ENCODE peak calls at places on chromosome 1, in six cellular contexts. W is GM23338, O is substantia nigra, L is epithelial cell of prostate, Y is stomach, C is right lobe of liver. I is an unnamed sample.

GRCh38 chr1:228378453-228379164 is 28.0 kb downstream of the TRIM11 start:
- DNase-seq in W (peak; percentile 95), O (no peak), L (no peak), Y (peak; percentile 58), C (no peak), I (peak; percentile 88)

GRCh38 chr1:12552951-12553921 is 64.8 kb downstream of the DHRS3 start:
- DNase-seq in W (peak; percentile 27), O (no peak), L (no peak), Y (no peak), C (no peak), I (peak; percentile 76)

GRCh38 chr1:4805987-4806386 is 151.6 kb downstream of the AJAP1 start:
- DNase-seq in W (no peak), O (no peak), L (no peak), Y (no peak), C (no peak), I (no peak)

GRCh38 chr1:245276426-245276825 is 121.6 kb downstream of the KIF26B start:
- DNase-seq in W (no peak), O (no peak), L (no peak), Y (no peak), C (no peak), I (no peak)

GRCh38 chr1:212819704-212820103 is 27.7 kb downstream of the SPATA45 start:
- DNase-seq in W (no peak), O (no peak), L (no peak), Y (no peak), C (no peak), I (no peak)

GRCh38 chr1:71157151-71157550 is 76.3 kb upstream of the ZRANB2 start:
- DNase-seq in W (no peak), O (no peak), L (no peak), Y (no peak), C (no peak), I (no peak)

GRCh38 chr1:24666794-24667193 is 23.7 kb downstream of the SRRM1 start:
- DNase-seq in W (no peak), O (no peak), L (no peak), Y (no peak), C (no peak), I (no peak)

GRCh38 chr1:21781971-21782867 is 730 bp downstream of the USP48 start:
- DNase-seq in W (peak; percentile 66), O (no peak), L (no peak), Y (peak; percentile 56), C (peak; percentile 70), I (peak; percentile 47)

GRCh38 chr1:218624051-218624450 is 278.9 kb downstream of the TGFB2 start:
- DNase-seq in W (no peak), O (no peak), L (no peak), Y (no peak), C (no peak), I (no peak)

GRCh38 chr1:7491089-7491817 is 279.8 kb upstream of the VAMP3 start:
- DNase-seq in W (no peak), O (no peak), L (no peak), Y (no peak), C (no peak), I (peak; percentile 64)

GRCh38 chr1:29062157-29062942 is 61.4 kb downstream of the TMEM200B start:
- DNase-seq in W (no peak), O (no peak), L (no peak), Y (no peak), C (no peak), I (no peak)

GRCh38 chr1:50275564-50275963 is 147.7 kb downstream of the DMRTA2 start:
- DNase-seq in W (peak; percentile 81), O (no peak), L (no peak), Y (no peak), C (no peak), I (no peak)

GRCh38 chr1:118151312-118151937 is 33.6 kb downstream of the SPAG17 start:
- DNase-seq in W (peak; percentile 76), O (no peak), L (no peak), Y (peak; percentile 59), C (peak; percentile 49), I (peak; percentile 78)

GRCh38 chr1:51941528-51941927 is 49.0 kb downstream of the RAB3B start:
- DNase-seq in W (no peak), O (no peak), L (no peak), Y (no peak), C (no peak), I (no peak)

GRCh38 chr1:44803312-44804095 is 3.3 kb downstream of the PLK3 start:
- DNase-seq in W (no peak), O (no peak), L (no peak), Y (no peak), C (no peak), I (peak; percentile 60)

GRCh38 chr1:66925944-66926343 is 1.2 kb downstream of the MIER1 start:
- DNase-seq in W (peak; percentile 38), O (no peak), L (no peak), Y (no peak), C (no peak), I (no peak)

GRCh38 chr1:188615321-188615720 is 1786.6 kb downstream of the PLA2G4A start:
- DNase-seq in W (no peak), O (no peak), L (no peak), Y (no peak), C (no peak), I (no peak)

GRCh38 chr1:39142394-39143060 is 62.0 kb upstream of the MACF1 start:
- DNase-seq in W (peak; percentile 78), O (no peak), L (no peak), Y (peak; percentile 51), C (no peak), I (no peak)

GRCh38 chr1:108830119-108831008 is 26.5 kb downstream of the AKNAD1 start:
- DNase-seq in W (peak; percentile 23), O (peak; percentile 26), L (peak; percentile 27), Y (peak; percentile 60), C (no peak), I (peak; percentile 78)

GRCh38 chr1:160166459-160166858 is 15.1 kb downstream of the ATP1A4 start:
- DNase-seq in W (no peak), O (no peak), L (no peak), Y (no peak), C (no peak), I (no peak)

GRCh38 chr1:110233861-110234260 is 23.7 kb downstream of the KCNC4 start:
- DNase-seq in W (no peak), O (no peak), L (no peak), Y (no peak), C (no peak), I (no peak)

GRCh38 chr1:3774503-3775247 is 2.1 kb downstream of the SMIM1 start:
- DNase-seq in W (no peak), O (no peak), L (no peak), Y (no peak), C (peak; percentile 48), I (no peak)

GRCh38 chr1:40160806-40161124 is 422 bp upstream of the RLF start:
- DNase-seq in W (no peak), O (no peak), L (no peak), Y (no peak), C (no peak), I (no peak)
- H3K27ac ChIP-seq in W (peak overlapping the region; percentile 48), O (peak overlapping the region; percentile 92), L (peak overlapping the region; percentile 75), Y (peak overlapping the region; percentile 97), C (peak overlapping the region; percentile 95), I (peak overlapping the region; percentile 70)

GRCh38 chr1:201021333-201022177 is 2.0 kb downstream of the KIF21B start:
- DNase-seq in W (no peak), O (no peak), L (no peak), Y (no peak), C (peak; percentile 31), I (peak; percentile 57)

GRCh38 chr1:201019321-201019977 is 4.1 kb downstream of the KIF21B start:
- DNase-seq in W (no peak), O (no peak), L (peak; percentile 31), Y (peak; percentile 75), C (peak; percentile 83), I (peak; percentile 42)

GRCh38 chr1:201022178-201022823 is 1.2 kb downstream of the KIF21B start:
- DNase-seq in W (no peak), O (no peak), L (no peak), Y (no peak), C (no peak), I (peak; percentile 22)

GRCh38 chr1:201020647-201021332 is 2.7 kb downstream of the KIF21B start:
- DNase-seq in W (peak; percentile 84), O (no peak), L (no peak), Y (no peak), C (no peak), I (no peak)

DNA sequence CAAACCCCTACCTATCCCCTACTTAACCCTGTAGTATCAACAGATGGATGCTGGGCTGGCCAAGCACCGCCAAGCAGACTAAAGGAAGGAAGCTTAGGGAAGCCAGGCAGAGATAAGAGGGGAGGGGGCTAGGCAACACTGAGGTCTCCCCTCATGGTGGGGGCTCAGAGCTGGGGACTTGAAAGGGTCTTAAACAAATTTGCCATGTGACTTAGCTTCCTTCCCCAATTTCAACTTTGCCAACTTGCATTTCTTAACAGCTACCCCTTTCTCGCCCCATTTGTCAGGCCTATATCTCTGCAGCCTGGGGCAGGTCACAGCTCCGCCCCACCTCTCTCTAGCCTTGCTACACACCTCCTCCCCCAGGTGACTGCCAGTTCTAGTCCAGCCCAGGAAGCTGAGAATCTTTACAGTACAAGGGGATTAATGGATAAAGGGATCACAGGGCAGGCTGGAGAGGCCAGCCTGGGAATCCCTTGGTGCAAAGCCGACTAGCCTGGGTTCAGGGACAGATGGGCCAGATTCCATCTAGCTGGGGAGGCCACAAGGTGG is 3.4 kb downstream of the KIF21B start:
- DNase-seq in W (peak; percentile 45), O (no peak), L (no peak), Y (no peak), C (no peak), I (no peak)
- H3K27ac ChIP-seq in W (no peak overlapping the region), O (peak overlapping the region; percentile 46), L (peak overlapping the region; percentile 83), Y (peak overlapping the region; percentile 54), C (no peak overlapping the region), I (no peak overlapping the region)

GRCh38 chr1:92446990-92447681 is 39.6 kb downstream of the GFI1 start:
- DNase-seq in W (peak; percentile 46), O (no peak), L (no peak), Y (no peak), C (no peak), I (no peak)
- H3K27ac ChIP-seq in W (no peak overlapping the region), O (no peak overlapping the region), L (no peak overlapping the region), Y (no peak overlapping the region), C (no peak overlapping the region), I (no peak overlapping the region)

DNA sequence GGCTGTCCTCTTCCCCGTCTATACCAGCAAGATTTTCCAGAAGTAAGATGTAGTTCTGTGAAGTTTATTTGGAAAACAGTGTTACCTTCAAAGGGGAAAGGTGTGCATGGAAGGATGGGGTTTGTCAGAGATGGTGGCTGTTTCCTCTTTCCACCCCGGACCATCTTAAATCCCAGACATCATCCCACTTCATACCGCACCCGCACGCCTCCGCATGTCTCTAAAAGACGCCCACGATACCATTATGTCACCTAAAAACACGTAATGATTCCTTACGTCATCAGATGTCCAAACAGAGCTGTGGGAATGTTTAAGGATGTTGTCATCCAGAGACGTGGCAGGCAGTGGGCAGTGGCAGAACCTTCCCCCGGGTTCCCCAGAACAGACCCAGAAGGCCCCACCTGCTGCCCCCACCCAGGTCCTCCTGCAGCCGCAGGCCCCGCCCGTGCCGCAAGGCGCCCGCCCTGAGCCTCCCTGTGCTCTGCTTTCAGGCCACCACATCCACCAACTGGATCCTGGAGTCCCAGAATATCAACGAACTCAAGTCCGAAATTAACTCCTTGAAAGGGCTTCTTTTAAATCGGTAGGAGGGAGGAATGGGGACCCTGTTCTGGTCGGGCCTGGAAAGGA is 152.1 kb downstream of the PEX14 start:
- DNase-seq in W (no peak), O (no peak), L (no peak), Y (no peak), C (peak; percentile 38), I (no peak)
- H3K27ac ChIP-seq in W (no peak overlapping the region), O (no peak overlapping the region), L (no peak overlapping the region), Y (no peak overlapping the region), C (no peak overlapping the region), I (no peak overlapping the region)